ENCODE peak calls at places on chromosomes 3 and 15, in five cellular contexts. One of them, this sample, is unnamed.

GRCh38 chr15:82890338-82891024 is 62.0 kb downstream of the HOMER2 start:
- DNase-seq in activated CD4-positive, alpha-beta T cell treated with anti-CD3 and anti-CD28 coated beads, Interleukin-2, amount 10 ng/mL, durations not matched to agents 7 days and 5 days: no peak
- DNase-seq in T1000: no peak
- DNase-seq in nephron progenitor cell: no peak
- DNase-seq in chondrocyte: no peak
- DNase-seq in this sample: no peak

GRCh38 chr3:150097588-150097890 is 126.8 kb upstream of the PFN2 start:
- DNase-seq in activated CD4-positive, alpha-beta T cell treated with anti-CD3 and anti-CD28 coated beads, Interleukin-2, amount 10 ng/mL, durations not matched to agents 7 days and 5 days: no peak
- DNase-seq in T1000: no peak
- DNase-seq in nephron progenitor cell: no peak
- DNase-seq in chondrocyte: no peak
- DNase-seq in this sample: no peak

GRCh38 chr3:13300546-13301294 is 119.4 kb downstream of the NUP210 start:
- DNase-seq in activated CD4-positive, alpha-beta T cell treated with anti-CD3 and anti-CD28 coated beads, Interleukin-2, amount 10 ng/mL, durations not matched to agents 7 days and 5 days: no peak
- DNase-seq in T1000: no peak
- DNase-seq in nephron progenitor cell: no peak
- DNase-seq in chondrocyte: peak; percentile 22
- DNase-seq in this sample: no peak

GRCh38 chr15:100847194-100847593 is 32.4 kb upstream of the ALDH1A3 start:
- DNase-seq in activated CD4-positive, alpha-beta T cell treated with anti-CD3 and anti-CD28 coated beads, Interleukin-2, amount 10 ng/mL, durations not matched to agents 7 days and 5 days: no peak
- DNase-seq in T1000: no peak
- DNase-seq in nephron progenitor cell: no peak
- DNase-seq in chondrocyte: no peak
- DNase-seq in this sample: no peak

GRCh38 chr3:133075027-133075426 is 36.8 kb downstream of the TMEM108 start:
- DNase-seq in activated CD4-positive, alpha-beta T cell treated with anti-CD3 and anti-CD28 coated beads, Interleukin-2, amount 10 ng/mL, durations not matched to agents 7 days and 5 days: no peak
- DNase-seq in T1000: no peak
- DNase-seq in nephron progenitor cell: no peak
- DNase-seq in chondrocyte: no peak
- DNase-seq in this sample: no peak

GRCh38 chr15:90592144-90592887 is 62.6 kb downstream of the CRTC3 start:
- DNase-seq in activated CD4-positive, alpha-beta T cell treated with anti-CD3 and anti-CD28 coated beads, Interleukin-2, amount 10 ng/mL, durations not matched to agents 7 days and 5 days: no peak
- DNase-seq in T1000: no peak
- DNase-seq in nephron progenitor cell: no peak
- DNase-seq in chondrocyte: no peak
- DNase-seq in this sample: no peak

GRCh38 chr3:193783166-193783896 is 190.3 kb downstream of the OPA1 start:
- DNase-seq in activated CD4-positive, alpha-beta T cell treated with anti-CD3 and anti-CD28 coated beads, Interleukin-2, amount 10 ng/mL, durations not matched to agents 7 days and 5 days: no peak
- DNase-seq in T1000: no peak
- DNase-seq in nephron progenitor cell: no peak
- DNase-seq in chondrocyte: no peak
- DNase-seq in this sample: no peak

GRCh38 chr3:46368569-46368968 is 2.2 kb upstream of the CCR5 start:
- DNase-seq in activated CD4-positive, alpha-beta T cell treated with anti-CD3 and anti-CD28 coated beads, Interleukin-2, amount 10 ng/mL, durations not matched to agents 7 days and 5 days: peak; percentile 55
- DNase-seq in T1000: no peak
- DNase-seq in nephron progenitor cell: peak; percentile 10
- DNase-seq in chondrocyte: no peak
- DNase-seq in this sample: no peak

GRCh38 chr3:100032262-100032661 is 82.0 kb downstream of the FILIP1L start:
- DNase-seq in activated CD4-positive, alpha-beta T cell treated with anti-CD3 and anti-CD28 coated beads, Interleukin-2, amount 10 ng/mL, durations not matched to agents 7 days and 5 days: no peak
- DNase-seq in T1000: no peak
- DNase-seq in nephron progenitor cell: no peak
- DNase-seq in chondrocyte: no peak
- DNase-seq in this sample: peak; percentile 31

GRCh38 chr3:168071535-168071934 is 24.2 kb downstream of the GOLIM4 start:
- DNase-seq in activated CD4-positive, alpha-beta T cell treated with anti-CD3 and anti-CD28 coated beads, Interleukin-2, amount 10 ng/mL, durations not matched to agents 7 days and 5 days: no peak
- DNase-seq in T1000: no peak
- DNase-seq in nephron progenitor cell: no peak
- DNase-seq in chondrocyte: no peak
- DNase-seq in this sample: peak; percentile 80

GRCh38 chr3:13229291-13229949 is 156.2 kb upstream of the IQSEC1 start:
- DNase-seq in activated CD4-positive, alpha-beta T cell treated with anti-CD3 and anti-CD28 coated beads, Interleukin-2, amount 10 ng/mL, durations not matched to agents 7 days and 5 days: peak; percentile 29
- DNase-seq in T1000: no peak
- DNase-seq in nephron progenitor cell: no peak
- DNase-seq in chondrocyte: no peak
- DNase-seq in this sample: no peak

GRCh38 chr3:143565943-143566342 is 282.3 kb downstream of the SLC9A9 start:
- DNase-seq in activated CD4-positive, alpha-beta T cell treated with anti-CD3 and anti-CD28 coated beads, Interleukin-2, amount 10 ng/mL, durations not matched to agents 7 days and 5 days: no peak
- DNase-seq in T1000: no peak
- DNase-seq in nephron progenitor cell: no peak
- DNase-seq in chondrocyte: no peak
- DNase-seq in this sample: no peak

This sample was measured in SJSA1.